ENCODE peak calls at places on chromosomes 12 and 14, in four cellular contexts. V is GM23338, W is SK-N-DZ, T is ACHN. K is an unnamed sample.

GRCh38 chr14:100072783-100073346 is 7.6 kb downstream of the EVL start:
- DNase-seq in V (peak), W (no peak), T (no peak), K (peak)

GRCh38 chr12:14567311-14568195 is at the start of gene PLBD1:
- DNase-seq in V (peak), W (no peak), T (peak), K (peak)

GRCh38 chr12:29350080-29350479 is 30.9 kb downstream of the ERGIC2 start:
- DNase-seq in V (no peak), W (no peak), T (peak), K (no peak)

GRCh38 chr14:59281613-59282012 is 93.1 kb downstream of the DAAM1 start:
- DNase-seq in V (no peak), W (no peak), T (no peak), K (no peak)

GRCh38 chr14:48704639-48705038 is 881.5 kb downstream of the RPS29 start:
- DNase-seq in V (no peak), W (no peak), T (no peak), K (no peak)

GRCh38 chr12:7113389-7113871 is 4.4 kb upstream of the C1RL start:
- DNase-seq in V (peak), W (peak), T (peak), K (no peak)

GRCh38 chr14:53391631-53392030 is 238.5 kb upstream of the DDHD1 start:
- DNase-seq in V (no peak), W (no peak), T (no peak), K (no peak)

GRCh38 chr12:9750276-9751203 is 10.2 kb downstream of the CD69 start:
- DNase-seq in V (peak), W (peak), T (peak), K (peak)

GRCh38 chr12:13073191-13073590 is 29.0 kb downstream of the FAM234B start:
- DNase-seq in V (no peak), W (no peak), T (no peak), K (no peak)